ENCODE peak calls at places on chromosomes 16 and 17, in ten cellular contexts. C is HEK293T; H is adipocyte; Q is colonic mucosa; F is WTC11; W is NCI-H2171 treated with DMSO at 0.1 percent for 48 hours; P is skeletal muscle cell; R is iris pigment epithelial cell; X is stimulated activated CD8-positive, alpha-beta memory T cell treated with anti-CD3 and anti-CD28 coated beads, Interleukin-7, amount 100 ng/mL, for 1 hour; Z is suprapubic skin. V is an unnamed sample.

GRCh38 chr16:11571549-11571948 is 15.2 kb downstream of the LITAF start:
- DNase-seq in C (no peak), H (no peak), Q (no peak), F (no peak), W (no peak), P (no peak), R (no peak), X (no peak), Z (no peak), V (no peak)

GRCh38 chr17:8192070-8192815 is 2.3 kb upstream of the BORCS6 start:
- DNase-seq in C (peak), H (peak), Q (peak), F (peak), W (peak), P (peak), R (peak), X (no peak), Z (peak), V (peak)

GRCh38 chr16:48014349-48015135 is 141.3 kb downstream of the ABCC12 start:
- DNase-seq in C (no peak), H (no peak), Q (no peak), F (no peak), W (no peak), P (no peak), R (peak), X (no peak), Z (no peak), V (peak)

GRCh38 chr16:86508028-86508946 is 2.0 kb upstream of the FOXF1 start:
- DNase-seq in C (no peak), H (peak), Q (no peak), F (no peak), W (no peak), P (no peak), R (peak), X (no peak), Z (no peak), V (no peak)

GRCh38 chr17:60247836-60248461 is 98.2 kb downstream of the CA4 start:
- DNase-seq in C (no peak), H (no peak), Q (no peak), F (no peak), W (no peak), P (no peak), R (no peak), X (no peak), Z (no peak), V (no peak)

GRCh38 chr17:12227547-12227946 is 206.9 kb downstream of the MAP2K4 start:
- DNase-seq in C (no peak), H (no peak), Q (no peak), F (no peak), W (no peak), P (no peak), R (no peak), X (no peak), Z (no peak), V (no peak)

GRCh38 chr17:19384723-19385391 is 2.1 kb downstream of the MFAP4 start:
- DNase-seq in C (no peak), H (peak), Q (peak), F (no peak), W (peak), P (peak), R (peak), X (no peak), Z (peak), V (no peak)

GRCh38 chr17:60109161-60109560 is 30.4 kb upstream of the HEATR6 start:
- DNase-seq in C (no peak), H (no peak), Q (no peak), F (no peak), W (no peak), P (no peak), R (no peak), X (no peak), Z (no peak), V (no peak)

GRCh38 chr17:75194879-75195278 is 10.6 kb upstream of the NUP85 start:
- DNase-seq in C (no peak), H (no peak), Q (no peak), F (no peak), W (no peak), P (no peak), R (no peak), X (no peak), Z (no peak), V (peak)

GRCh38 chr17:68829211-68829610 is 126.0 kb downstream of the ABCA8 start:
- DNase-seq in C (no peak), H (no peak), Q (no peak), F (no peak), W (no peak), P (no peak), R (no peak), X (no peak), Z (no peak), V (no peak)

GRCh38 chr16:68062910-68063393 is 22.2 kb upstream of the NFATC3 start:
- DNase-seq in C (no peak), H (no peak), Q (no peak), F (no peak), W (no peak), P (no peak), R (no peak), X (no peak), Z (peak), V (no peak)

GRCh38 chr17:7294614-7295153 is at the start of gene YBX2:
- DNase-seq in C (no peak), H (peak), Q (peak), F (peak), W (peak), P (no peak), R (peak), X (peak), Z (no peak), V (peak)

GRCh38 chr16:55386534-55387296 is 62.7 kb downstream of the IRX6 start:
- DNase-seq in C (no peak), H (no peak), Q (no peak), F (no peak), W (no peak), P (no peak), R (no peak), X (no peak), Z (no peak), V (no peak)

GRCh38 chr17:74790206-74791066 is 14.3 kb upstream of the NAT9 start:
- DNase-seq in C (no peak), H (no peak), Q (no peak), F (no peak), W (no peak), P (no peak), R (no peak), X (no peak), Z (no peak), V (no peak)

GRCh38 chr17:39755550-39756375 is 18.0 kb downstream of the GRB7 start:
- DNase-seq in C (no peak), H (peak), Q (no peak), F (no peak), W (no peak), P (no peak), R (peak), X (no peak), Z (no peak), V (no peak)

GRCh38 chr16:84839054-84839453 is 19.3 kb downstream of the CRISPLD2 start:
- DNase-seq in C (no peak), H (no peak), Q (no peak), F (no peak), W (peak), P (no peak), R (peak), X (no peak), Z (peak), V (peak)

GRCh38 chr16:73846292-73846849 is 450.2 kb upstream of the PSMD7 start:
- DNase-seq in C (peak), H (peak), Q (no peak), F (peak), W (no peak), P (no peak), R (no peak), X (no peak), Z (no peak), V (no peak)

GRCh38 chr17:8991514-8992285 is 26.2 kb upstream of the PIK3R5 start:
- DNase-seq in C (peak), H (peak), Q (peak), F (peak), W (no peak), P (no peak), R (peak), X (peak), Z (peak), V (peak)

GRCh38 chr17:55444471-55445441 is 23.1 kb upstream of the MMD start:
- DNase-seq in C (no peak), H (peak), Q (peak), F (no peak), W (no peak), P (no peak), R (peak), X (no peak), Z (no peak), V (no peak)

GRCh38 chr16:14377326-14377725 is 252.7 kb downstream of the PARN start:
- DNase-seq in C (no peak), H (peak), Q (no peak), F (no peak), W (no peak), P (no peak), R (peak), X (no peak), Z (no peak), V (no peak)

GRCh38 chr16:87043273-87044030 is 273.7 kb downstream of the C16orf95 start:
- DNase-seq in C (no peak), H (no peak), Q (no peak), F (no peak), W (peak), P (no peak), R (peak), X (no peak), Z (no peak), V (no peak)

GRCh38 chr17:67944035-67944434 is 52.2 kb downstream of the C17orf58 start:
- DNase-seq in C (no peak), H (no peak), Q (no peak), F (no peak), W (no peak), P (no peak), R (no peak), X (no peak), Z (no peak), V (no peak)

GRCh38 chr16:19153876-19154275 is 14.2 kb upstream of the SYT17 start:
- DNase-seq in C (peak), H (no peak), Q (no peak), F (no peak), W (peak), P (no peak), R (no peak), X (no peak), Z (no peak), V (no peak)

GRCh38 chr16:77511053-77511452 is 76.2 kb upstream of the ADAMTS18 start:
- DNase-seq in C (no peak), H (no peak), Q (no peak), F (no peak), W (no peak), P (no peak), R (no peak), X (no peak), Z (no peak), V (no peak)

GRCh38 chr16:3922241-3922640 is 41.7 kb upstream of the CREBBP start:
- DNase-seq in C (no peak), H (no peak), Q (no peak), F (no peak), W (no peak), P (no peak), R (no peak), X (no peak), Z (no peak), V (no peak)

GRCh38 chr17:77741109-77741508 is 217.4 kb upstream of the TNRC6C start:
- DNase-seq in C (no peak), H (no peak), Q (peak), F (peak), W (no peak), P (no peak), R (no peak), X (peak), Z (peak), V (no peak)

GRCh38 chr17:79183221-79184158 is 108.9 kb downstream of the ENGASE start:
- DNase-seq in C (peak), H (peak), Q (no peak), F (peak), W (peak), P (no peak), R (peak), X (no peak), Z (no peak), V (no peak)

GRCh38 chr17:33127706-33128105 is 136.1 kb downstream of the SPACA3 start:
- DNase-seq in C (no peak), H (no peak), Q (no peak), F (no peak), W (no peak), P (no peak), R (no peak), X (no peak), Z (no peak), V (peak)